ENCODE peak calls at places on chromosomes 4 and X, in eight cellular contexts. S is fibroblast of lung; R is CD4-positive, alpha-beta T cell; F is omental fat pad; I is upper lobe of left lung; H is lower lobe of right lung; T is WTC11; Q is A673. P is an unnamed sample.

GRCh38 chrX:7614616-7615015 is 228.4 kb upstream of the VCX start:
- DNase-seq in S (no peak), H (no peak), F (no peak), R (no peak), Q (no peak), I (no peak), T (no peak), P (no peak)

GRCh38 chrX:138897621-138898492 is 186.3 kb upstream of the FGF13 start:
- DNase-seq in T (no peak), Q (no peak), I (no peak), S (peak; percentile 68), F (no peak), R (no peak), H (no peak), P (no peak)

GRCh38 chrX:52933976-52934703 is 24.2 kb downstream of the FAM156A start:
- DNase-seq in I (no peak), R (no peak), H (no peak), Q (peak; percentile 18), F (no peak), T (no peak), S (no peak), P (no peak)

GRCh38 chrX:459611-460010 is 72.9 kb upstream of the PPP2R3B start:
- DNase-seq in F (no peak), Q (no peak), T (no peak), S (no peak), I (no peak), H (no peak), R (no peak), P (no peak)

GRCh38 chrX:9147631-9148189 is 113.8 kb upstream of the FAM9B start:
- DNase-seq in F (no peak), I (no peak), H (no peak), R (no peak), T (peak; percentile 24), Q (no peak), S (no peak), P (no peak)

GRCh38 chr4:2617955-2618354 is 81.5 kb downstream of the FAM193A start:
- DNase-seq in F (no peak), I (no peak), R (no peak), S (peak; percentile 23), Q (no peak), H (no peak), T (no peak), P (no peak)

GRCh38 chr4:120466429-120466828 is 399.8 kb upstream of the MAD2L1 start:
- DNase-seq in T (peak; percentile 30), H (no peak), F (no peak), S (no peak), I (no peak), Q (no peak), R (no peak), P (no peak)

GRCh38 chrX:118355225-118355920 is 9.5 kb downstream of the WDR44 start:
- DNase-seq in R (no peak), S (peak; percentile 30), F (no peak), Q (no peak), H (no peak), I (no peak), T (no peak), P (no peak)

GRCh38 chrX:39242187-39242586 is 440.9 kb downstream of the MID1IP1 start:
- DNase-seq in S (peak; percentile 2), Q (peak; percentile 33), T (peak; percentile 11), F (no peak), H (no peak), R (no peak), I (no peak), P (no peak)

GRCh38 chr4:55385201-55385649 is 10.5 kb upstream of the TMEM165 start:
- DNase-seq in R (no peak), T (no peak), I (no peak), Q (no peak), F (no peak), H (no peak), S (peak; percentile 55), P (no peak)

GRCh38 chr4:69576251-69576877 is 63.1 kb downstream of the UGT2A2 start:
- DNase-seq in Q (no peak), I (peak; percentile 60), T (no peak), H (peak; percentile 35), R (no peak), F (no peak), S (no peak), P (no peak)

GRCh38 chr4:35525192-35525978 is 718.9 kb downstream of the ARAP2 start:
- DNase-seq in I (peak; percentile 23), F (no peak), T (peak; percentile 36), H (no peak), R (no peak), Q (no peak), S (no peak), P (no peak)

GRCh38 chr4:87848622-87849351 is 16.0 kb downstream of the MEPE start:
- DNase-seq in Q (peak; percentile 53), H (peak; percentile 48), T (peak; percentile 42), R (no peak), S (peak; percentile 59), F (no peak), I (no peak), P (peak; percentile 51)

GRCh38 chr4:151865327-151865726 is 104.5 kb upstream of the GATB start:
- DNase-seq in H (peak; percentile 83), S (no peak), Q (no peak), T (no peak), I (no peak), R (no peak), F (no peak), P (peak; percentile 84)

GRCh38 chrX:9429767-9430166 is 35.1 kb upstream of the TBL1X start:
- DNase-seq in F (no peak), S (no peak), Q (peak; percentile 26), T (no peak), I (no peak), H (no peak), R (no peak), P (no peak)

GRCh38 chrX:25034889-25035288 is 19.1 kb upstream of the ARX start:
- DNase-seq in I (no peak), Q (no peak), H (no peak), T (no peak), S (no peak), R (no peak), F (no peak), P (no peak)
- TF ChIP-seq CTCF in I (no peak), Q (peak; percentile 31), H (no peak), T (no peak), S (peak; percentile 7), R (no peak), F (no peak), P (no peak)

DNA sequence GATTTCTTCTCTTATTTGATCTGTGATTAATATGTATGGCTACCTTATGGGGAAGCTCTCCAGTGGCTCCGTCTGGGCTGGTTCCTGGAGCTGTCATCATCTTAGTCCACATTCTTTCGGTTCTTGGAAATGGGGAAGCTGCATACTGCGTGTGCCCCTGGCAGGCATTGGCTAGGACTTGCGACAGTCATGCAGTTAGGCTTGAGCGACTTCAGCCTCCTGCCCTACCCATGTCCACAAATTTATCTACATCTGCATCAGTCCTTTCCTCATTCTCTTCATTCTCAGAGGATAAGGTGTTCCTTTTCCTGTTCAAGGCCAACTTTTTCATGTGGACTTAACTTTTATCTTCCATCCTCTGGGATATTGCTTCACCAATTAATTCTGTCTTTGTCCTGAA is 214.2 kb downstream of the RELL1 start:
- DNase-seq in R (no peak), H (peak; percentile 66), F (no peak), T (no peak), I (no peak), S (no peak), Q (no peak), P (no peak)
- TF ChIP-seq CTCF in R (no peak), H (no peak), F (no peak), T (no peak), I (no peak), S (no peak), Q (no peak), P (no peak)

DNA sequence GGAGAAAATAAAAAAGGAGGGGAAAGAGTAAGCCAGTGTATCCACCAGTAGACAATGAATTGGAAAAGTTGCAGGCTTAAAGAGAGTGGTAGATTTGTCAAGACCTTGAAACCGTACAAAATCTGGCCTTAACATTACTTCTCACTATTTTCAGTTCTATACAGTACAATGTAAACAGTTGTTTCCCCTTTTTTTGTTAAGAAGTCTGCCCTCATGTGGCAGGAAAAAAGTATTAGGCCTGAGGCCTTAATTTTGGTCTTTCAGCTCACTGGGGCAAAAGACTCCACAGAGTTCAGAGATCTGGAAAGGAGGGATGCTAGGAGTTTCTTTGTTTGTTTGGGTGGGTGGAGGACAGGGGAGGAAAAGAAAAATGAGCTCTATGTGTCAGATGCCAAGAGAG is 92.8 kb upstream of the CCDC160 start:
- DNase-seq in S (no peak), Q (peak; percentile 23), R (no peak), F (no peak), I (no peak), H (no peak), T (no peak), P (no peak)
- TF ChIP-seq CTCF in S (peak; percentile 13), Q (peak; percentile 48), R (peak; percentile 26), F (no peak), I (no peak), H (peak; percentile 12), T (no peak), P (peak; percentile 30)

DNA sequence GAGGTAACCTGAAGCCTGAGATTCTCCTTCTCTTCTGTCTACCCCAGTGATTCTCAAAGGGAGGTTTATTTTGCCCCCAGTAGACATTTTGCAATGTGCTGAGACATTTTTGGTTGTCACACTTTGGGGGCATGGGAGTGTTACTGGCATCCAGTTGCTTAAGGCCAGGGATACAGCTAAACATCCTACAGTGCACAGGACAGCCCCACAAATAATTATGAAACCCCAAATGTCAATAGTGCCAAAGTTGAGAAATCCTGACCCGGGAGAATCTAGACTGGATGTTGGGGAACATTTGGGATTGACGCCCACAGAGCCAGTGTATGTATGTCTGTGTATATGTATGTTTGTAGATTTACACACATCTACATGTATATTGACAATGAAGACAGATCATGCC is 13.2 kb downstream of the MID1 start:
- DNase-seq in R (no peak), I (no peak), Q (no peak), T (no peak), H (no peak), F (no peak), S (no peak), P (no peak)
- TF ChIP-seq CTCF in R (no peak), I (no peak), Q (no peak), T (no peak), H (no peak), F (no peak), S (no peak), P (no peak)

GRCh38 chr4:77880784-77881183 is 18.2 kb downstream of the MRPL1 start:
- DNase-seq in H (no peak), T (no peak), S (no peak), I (no peak), R (no peak), Q (no peak), F (no peak), P (no peak)
- TF ChIP-seq CTCF in H (no peak), T (no peak), S (no peak), I (no peak), R (no peak), Q (no peak), F (no peak), P (no peak)

GRCh38 chrX:109635151-109635550 is 10.2 kb upstream of the KCNE5 start:
- DNase-seq in F (no peak), R (no peak), T (peak; percentile 9), H (no peak), Q (peak; percentile 48), I (no peak), S (no peak), P (no peak)
- TF ChIP-seq CTCF in F (no peak), R (peak; percentile 30), T (no peak), H (peak; percentile 18), Q (peak; percentile 77), I (peak; percentile 6), S (peak; percentile 30), P (peak; percentile 47)

GRCh38 chr4:112717856-112718255 is 80.9 kb downstream of the LARP7 start:
- DNase-seq in F (no peak), T (no peak), S (no peak), H (no peak), Q (no peak), R (no peak), I (no peak), P (no peak)
- TF ChIP-seq CTCF in F (no peak), T (no peak), S (no peak), H (no peak), Q (no peak), R (no peak), I (no peak), P (no peak)

P was measured in CD14-positive monocyte.